ENCODE peak calls at places on chromosomes 5 and 9, in ten cellular contexts. R, B, F, C, X, U, Y, N, E and A are unnamed samples.

GRCh38 chr9:13427587-13427986 is 148.1 kb upstream of the MPDZ start:
- DNase-seq in Y (no peak), X (no peak), R (no peak), U (peak), F (peak), C (peak), N (peak), B (peak), E (peak), A (peak)

GRCh38 chr5:179612577-179613459 is 10.7 kb downstream of the HNRNPH1 start:
- DNase-seq in X (no peak), U (no peak), Y (no peak), E (no peak), N (no peak), B (no peak), F (peak), R (no peak), C (no peak), A (no peak)

GRCh38 chr5:108148715-108149139 is 233.2 kb downstream of the FBXL17 start:
- DNase-seq in E (peak), B (no peak), C (no peak), Y (no peak), X (no peak), U (peak), R (no peak), F (peak), N (peak), A (peak)

GRCh38 chr5:159034083-159034824 is 65.5 kb downstream of the EBF1 start:
- DNase-seq in X (no peak), Y (no peak), E (peak), B (peak), U (no peak), C (no peak), R (no peak), F (peak), N (peak), A (peak)

GRCh38 chr9:132637801-132638200 is 32.0 kb downstream of the DDX31 start:
- DNase-seq in U (no peak), E (no peak), N (no peak), X (no peak), B (no peak), R (no peak), C (no peak), Y (no peak), F (no peak), A (no peak)

GRCh38 chr5:42984307-42984706 is 55.8 kb downstream of the ANXA2R start:
- DNase-seq in N (no peak), X (no peak), E (peak), R (no peak), F (no peak), C (no peak), U (no peak), B (no peak), Y (no peak), A (peak)

GRCh38 chr9:81379655-81380054 is 309.7 kb downstream of the TLE1 start:
- DNase-seq in F (no peak), C (no peak), Y (no peak), E (no peak), U (no peak), B (no peak), N (no peak), R (no peak), X (no peak), A (no peak)

GRCh38 chr9:95511952-95512750 is 4.6 kb downstream of the PTCH1 start:
- DNase-seq in N (peak), E (peak), C (no peak), Y (no peak), U (no peak), X (no peak), B (no peak), R (no peak), F (no peak), A (peak)

GRCh38 chr5:87686975-87687374 is 274.2 kb upstream of the CCNH start:
- DNase-seq in E (no peak), Y (no peak), F (peak), X (no peak), N (no peak), U (no peak), R (no peak), B (no peak), C (no peak), A (no peak)

GRCh38 chr5:173869316-173869715 is 18.8 kb upstream of the CPEB4 start:
- DNase-seq in X (no peak), U (no peak), N (no peak), C (no peak), B (no peak), F (no peak), Y (no peak), R (no peak), E (no peak), A (no peak)

GRCh38 chr5:56601641-56602071 is 213.7 kb upstream of the MAP3K1 start:
- DNase-seq in C (no peak), N (no peak), B (no peak), R (no peak), U (no peak), F (no peak), Y (no peak), E (no peak), X (no peak), A (no peak)

GRCh38 chr5:171595801-171596231 is 176.4 kb downstream of the FGF18 start:
- DNase-seq in B (no peak), N (peak), U (no peak), F (peak), Y (peak), R (no peak), C (peak), E (peak), X (no peak), A (peak)

GRCh38 chr5:32916648-32917047 is 205.5 kb downstream of the NPR3 start:
- DNase-seq in F (peak), X (no peak), Y (no peak), B (no peak), E (peak), R (no peak), U (no peak), N (peak), C (peak), A (peak)

GRCh38 chr5:163730206-163730782 is 224.9 kb downstream of the MAT2B start:
- DNase-seq in E (no peak), X (no peak), Y (no peak), B (no peak), U (no peak), F (no peak), N (no peak), C (no peak), R (no peak), A (no peak)

GRCh38 chr5:9599391-9599790 is 30.8 kb downstream of the TAS2R1 start:
- DNase-seq in C (no peak), R (no peak), B (no peak), U (no peak), X (no peak), Y (no peak), N (no peak), E (no peak), F (no peak), A (no peak)

GRCh38 chr9:93264338-93265125 is 80.6 kb downstream of the WNK2 start:
- DNase-seq in C (no peak), B (no peak), N (no peak), F (no peak), X (no peak), Y (no peak), U (no peak), R (no peak), E (no peak), A (no peak)

GRCh38 chr5:84191296-84191695 is 193.4 kb downstream of the EDIL3 start:
- DNase-seq in R (no peak), U (no peak), Y (no peak), B (no peak), C (no peak), N (peak), E (peak), F (no peak), X (no peak), A (no peak)

GRCh38 chr5:40775846-40776657 is 20.3 kb upstream of the TTC33 start:
- DNase-seq in B (no peak), Y (no peak), F (no peak), U (no peak), C (no peak), R (no peak), N (no peak), X (no peak), E (no peak), A (no peak)

GRCh38 chr9:21803674-21804048 is 1.2 kb downstream of the MTAP start:
- DNase-seq in C (no peak), Y (no peak), B (no peak), X (no peak), U (no peak), E (peak), F (no peak), R (no peak), N (no peak), A (no peak)

GRCh38 chr5:2493356-2493755 is 258.1 kb downstream of the IRX2 start:
- DNase-seq in Y (no peak), E (no peak), X (no peak), U (no peak), F (no peak), R (no peak), N (no peak), B (no peak), C (no peak), A (no peak)

GRCh38 chr5:148145916-148146315 is 22.4 kb upstream of the SPINK14 start:
- DNase-seq in B (no peak), F (no peak), C (peak), E (peak), R (no peak), N (peak), U (no peak), Y (no peak), X (no peak), A (peak)

GRCh38 chr5:73902327-73903051 is 276.5 kb downstream of the ARHGEF28 start:
- DNase-seq in U (peak), C (no peak), Y (no peak), E (peak), B (peak), N (peak), F (peak), X (no peak), R (no peak), A (peak)

GRCh38 chr9:69215774-69216482 is 41.9 kb downstream of the TJP2 start:
- DNase-seq in C (no peak), B (no peak), E (no peak), X (no peak), N (peak), F (no peak), U (no peak), Y (no peak), R (no peak), A (no peak)

GRCh38 chr5:125176005-125176390 is 429.6 kb upstream of the ZNF608 start:
- DNase-seq in F (no peak), N (no peak), B (no peak), C (no peak), E (no peak), R (no peak), Y (no peak), X (no peak), U (no peak), A (no peak)

GRCh38 chr9:135343733-135344522 is 135.7 kb upstream of the PPP1R26 start:
- DNase-seq in C (peak), Y (peak), R (peak), E (peak), U (peak), N (peak), X (peak), B (peak), F (peak), A (peak)

GRCh38 chr5:153952893-153953292 is 85.8 kb downstream of the FAM114A2 start:
- DNase-seq in C (no peak), X (no peak), U (no peak), Y (no peak), F (no peak), N (no peak), R (no peak), B (no peak), E (peak), A (no peak)

GRCh38 chr9:108473209-108474112 is 382.3 kb downstream of the ACTL7B start:
- DNase-seq in U (no peak), R (peak), B (no peak), Y (no peak), F (no peak), E (peak), N (peak), C (peak), X (no peak), A (peak)

DNA sequence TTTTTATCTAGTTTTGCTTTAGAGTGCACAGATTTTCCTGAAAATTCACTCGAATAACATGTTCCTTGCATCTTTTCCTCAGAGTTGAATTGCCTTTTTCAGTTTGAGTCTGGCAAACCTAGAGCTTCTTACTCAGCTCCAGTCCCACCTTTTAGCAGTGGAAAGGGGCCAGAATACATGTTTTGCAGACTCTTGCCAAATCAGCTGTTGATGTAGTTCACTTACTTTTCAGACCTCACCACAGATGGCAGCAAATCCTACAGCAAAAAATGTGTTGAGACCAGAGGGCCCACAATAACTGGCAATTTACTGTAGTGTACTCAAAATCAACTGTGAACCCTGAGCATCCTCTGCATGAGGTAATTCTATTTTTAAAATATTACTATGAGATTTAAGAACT is 545.2 kb upstream of the ACO1 start:
- DNase-seq in Y (no peak), B (no peak), R (no peak), X (no peak), F (no peak), C (no peak), N (peak), U (no peak), E (no peak), A (peak)
- TF ChIP-seq CTCF in Y (no peak), B (no peak), R (no peak), X (no peak), F (no peak), C (peak), N (no peak), U (no peak), E (no peak), A (peak)

DNA sequence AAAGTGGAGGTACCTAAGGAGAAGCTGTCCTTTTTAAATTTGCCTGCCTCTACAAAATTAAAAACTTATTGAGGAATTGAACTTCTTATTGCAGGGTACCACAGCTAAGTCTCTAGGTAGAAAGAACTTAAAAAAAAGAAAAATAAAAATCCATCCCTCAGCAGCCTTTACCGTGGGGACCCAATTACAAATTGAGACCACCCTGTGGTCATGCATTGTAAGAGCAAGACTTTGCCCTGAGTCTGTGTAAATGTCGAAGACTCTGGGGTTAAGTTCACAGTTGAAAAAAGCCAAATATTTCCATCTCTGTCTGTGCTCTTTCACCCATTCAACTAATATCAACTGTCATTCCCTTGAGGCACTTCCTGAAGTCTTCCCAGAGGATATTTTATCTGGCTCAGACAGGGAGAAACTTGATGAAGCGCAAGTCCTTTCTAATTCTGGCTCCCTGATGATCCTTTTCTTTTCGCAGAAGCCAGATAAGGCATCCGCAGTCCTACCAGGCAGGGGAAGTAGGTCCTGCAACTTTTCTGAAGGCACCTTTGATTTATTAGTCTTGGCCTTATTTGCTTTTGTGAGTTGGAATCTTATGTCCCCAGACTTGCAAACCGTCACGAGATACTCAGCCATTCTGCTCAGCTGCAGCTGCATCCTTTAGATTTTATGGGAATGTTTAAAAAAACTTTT is 323.8 kb upstream of the WWC1 start:
- DNase-seq in C (no peak), E (no peak), U (no peak), R (no peak), F (no peak), Y (no peak), N (no peak), B (no peak), X (no peak), A (no peak)
- TF ChIP-seq CTCF in C (no peak), E (no peak), U (no peak), R (no peak), F (no peak), Y (no peak), N (peak), B (peak), X (peak), A (no peak)

GRCh38 chr9:122552812-122553211 is at the start of gene OR1N2:
- DNase-seq in Y (no peak), N (no peak), C (no peak), B (no peak), E (no peak), R (no peak), U (no peak), F (no peak), X (no peak), A (no peak)
- TF ChIP-seq CTCF in Y (no peak), N (no peak), C (no peak), B (no peak), E (no peak), R (no peak), U (no peak), F (no peak), X (no peak), A (no peak)

GRCh38 chr9:16039103-16039987 is 486.5 kb downstream of the CCDC171 start:
- DNase-seq in E (no peak), C (peak), N (peak), X (no peak), U (peak), F (peak), Y (no peak), R (no peak), B (no peak), A (peak)
- TF ChIP-seq CTCF in E (no peak), C (no peak), N (peak), X (no peak), U (peak), F (peak), Y (peak), R (no peak), B (no peak), A (no peak)

DNA sequence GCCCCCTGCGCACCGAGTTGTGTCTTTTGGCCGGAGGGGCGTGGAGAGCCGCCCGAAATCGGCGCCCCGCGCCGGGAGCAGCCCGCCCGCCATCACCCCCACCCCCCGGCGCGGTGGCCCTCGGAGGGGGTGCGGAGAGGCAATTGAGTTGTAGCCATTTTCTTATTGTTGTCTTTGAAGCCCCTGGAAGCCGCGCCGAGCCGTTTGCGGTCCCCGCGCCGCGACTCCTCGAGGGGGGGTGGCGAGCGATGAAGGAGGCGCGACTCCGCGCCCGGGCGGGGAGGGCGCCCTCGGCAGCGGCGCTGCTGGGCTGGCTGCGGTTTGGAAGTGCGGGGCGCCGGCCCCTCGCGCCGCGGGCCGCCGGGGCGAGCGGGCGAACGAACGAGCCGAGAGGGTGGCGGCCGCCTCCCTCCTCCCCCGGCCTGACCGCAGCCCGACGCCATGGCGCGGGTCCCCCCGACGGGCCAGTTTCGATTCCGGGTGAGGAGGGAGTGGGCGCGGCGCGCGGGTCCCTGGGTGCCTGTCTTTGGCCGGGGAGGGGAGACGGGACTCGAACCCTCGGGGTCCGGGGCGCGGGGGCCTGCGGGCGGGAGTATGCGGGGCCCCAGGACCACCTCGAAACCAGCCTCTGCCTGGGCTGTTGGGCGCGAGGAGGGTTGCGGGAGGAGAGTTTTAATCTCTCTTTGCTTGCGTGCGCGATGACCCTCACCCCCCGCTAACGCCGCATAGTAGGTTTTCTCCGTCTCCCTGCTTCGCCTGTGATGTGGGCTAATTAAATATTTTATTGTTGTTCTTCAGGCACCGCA is 1.3 kb downstream of the TLE4 start:
- DNase-seq in X (peak), R (peak), B (peak), F (peak), E (no peak), C (no peak), N (no peak), U (peak), Y (peak), A (peak)
- TF ChIP-seq CTCF in X (no peak), R (no peak), B (no peak), F (no peak), E (no peak), C (no peak), N (no peak), U (peak), Y (no peak), A (no peak)

GRCh38 chr9:127763918-127764384 is 14.5 kb downstream of the SH2D3C start:
- DNase-seq in U (peak), N (peak), C (peak), E (peak), B (no peak), R (no peak), Y (peak), F (peak), X (no peak), A (peak)
- TF ChIP-seq CTCF in U (peak), N (peak), C (peak), E (peak), B (peak), R (no peak), Y (peak), F (peak), X (no peak), A (no peak)

GRCh38 chr5:142549834-142550233 is 136.1 kb downstream of the FGF1 start:
- DNase-seq in R (no peak), Y (no peak), X (no peak), E (no peak), F (no peak), U (no peak), C (no peak), B (no peak), N (no peak), A (no peak)

GRCh38 chr5:142547445-142548374 is 138.2 kb downstream of the FGF1 start:
- DNase-seq in U (no peak), N (no peak), R (no peak), B (no peak), E (no peak), X (no peak), C (no peak), Y (no peak), F (no peak), A (no peak)

GRCh38 chr5:142550471-142550870 is 135.4 kb downstream of the FGF1 start:
- DNase-seq in F (no peak), Y (no peak), B (no peak), X (no peak), N (no peak), R (no peak), C (no peak), U (no peak), E (no peak), A (no peak)

GRCh38 chr5:142551242-142552067 is 134.4 kb downstream of the FGF1 start:
- DNase-seq in Y (no peak), X (no peak), U (no peak), B (peak), F (no peak), R (no peak), N (peak), E (peak), C (no peak), A (no peak)

GRCh38 chr5:142548739-142549275 is 137.1 kb downstream of the FGF1 start:
- DNase-seq in B (peak), U (peak), N (peak), E (peak), X (no peak), Y (no peak), F (peak), C (peak), R (peak), A (peak)
- TF ChIP-seq CTCF in B (peak), U (peak), N (peak), E (peak), X (peak), Y (peak), F (peak), C (peak), R (no peak), A (peak)

GRCh38 chr9:10366171-10366779 is 246.5 kb downstream of the PTPRD start:
- DNase-seq in C (no peak), N (peak), B (peak), F (peak), E (peak), U (peak), X (no peak), R (no peak), Y (no peak), A (peak)
- TF ChIP-seq CTCF in C (peak), N (peak), B (peak), F (peak), E (peak), U (peak), X (peak), R (no peak), Y (peak), A (peak)

DNA sequence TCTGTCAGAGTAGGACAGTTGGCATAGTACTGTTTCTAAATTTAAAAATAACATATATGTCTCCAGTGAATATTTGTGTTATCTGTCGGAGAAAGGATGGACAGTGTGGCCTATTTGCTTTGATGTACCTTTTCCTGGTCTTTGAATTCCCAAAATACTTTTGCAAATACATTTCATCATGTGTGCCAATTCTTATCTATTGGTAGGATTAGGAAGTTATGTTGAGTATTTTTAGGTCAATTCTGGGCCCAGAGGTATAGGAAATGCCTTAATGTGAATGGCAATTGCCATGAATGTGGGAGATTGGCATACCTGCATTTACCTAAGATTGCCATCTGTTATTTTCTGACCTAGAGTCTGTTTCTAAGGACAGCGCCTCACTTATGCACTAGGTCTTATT is 5.8 kb downstream of the FOCAD start:
- DNase-seq in X (no peak), B (no peak), E (no peak), C (no peak), U (no peak), R (no peak), F (no peak), Y (no peak), N (no peak), A (no peak)
- TF ChIP-seq CTCF in X (no peak), B (no peak), E (no peak), C (no peak), U (no peak), R (no peak), F (no peak), Y (no peak), N (no peak), A (no peak)